ENCODE peak calls at places on chromosome 15, in ten cellular contexts. Y, F, D, J, G, U, W, V, I and C are unnamed samples.

GRCh38 chr15:70378126-70379031 is 280.7 kb upstream of the TLE3 start:
- DNase-seq in D (no peak), W (no peak), G (no peak), V (no peak), F (no peak), U (no peak), J (no peak), Y (no peak), I (no peak), C (no peak)

GRCh38 chr15:55907797-55908196 is 85.6 kb downstream of the NEDD4 start:
- DNase-seq in D (no peak), W (no peak), V (no peak), Y (no peak), G (no peak), J (no peak), U (peak; percentile 99), I (no peak), F (no peak), C (peak; percentile 95)

GRCh38 chr15:70401709-70402108 is 304.0 kb upstream of the TLE3 start:
- DNase-seq in G (no peak), F (no peak), U (no peak), V (no peak), D (no peak), W (no peak), Y (no peak), I (no peak), J (no peak), C (no peak)

GRCh38 chr15:32824777-32825176 is 107.0 kb downstream of the GREM1 start:
- DNase-seq in U (peak; percentile 92), F (no peak), Y (no peak), D (no peak), I (no peak), V (no peak), J (no peak), W (no peak), G (no peak), C (peak; percentile 72)

GRCh38 chr15:100114100-100114499 is 227.7 kb downstream of the ADAMTS17 start:
- DNase-seq in I (no peak), D (no peak), U (peak; percentile 92), F (no peak), G (peak; percentile 72), W (no peak), Y (no peak), J (no peak), V (no peak), C (peak; percentile 54)

GRCh38 chr15:69715205-69715604 is 262.6 kb downstream of the RPLP1 start:
- DNase-seq in J (no peak), W (no peak), V (no peak), I (no peak), G (no peak), D (no peak), U (no peak), F (no peak), Y (no peak), C (no peak)

GRCh38 chr15:88440021-88440420 is 27.2 kb downstream of the MRPL46 start:
- DNase-seq in I (no peak), G (no peak), W (no peak), F (no peak), V (no peak), J (no peak), D (no peak), U (peak; percentile 78), Y (no peak), C (no peak)

GRCh38 chr15:90259524-90259923 is 5.9 kb upstream of the NGRN start:
- DNase-seq in Y (no peak), U (peak; percentile 10), W (no peak), G (no peak), F (no peak), I (no peak), V (no peak), D (no peak), J (no peak), C (no peak)

GRCh38 chr15:73949496-73949895 is 23.2 kb downstream of the LOXL1 start:
- DNase-seq in D (no peak), J (no peak), U (no peak), Y (no peak), W (no peak), V (no peak), I (no peak), G (no peak), F (no peak), C (no peak)

GRCh38 chr15:56749982-56750381 is 16.7 kb upstream of the ZNF280D start:
- DNase-seq in U (peak; percentile 43), F (no peak), W (no peak), G (no peak), Y (no peak), I (no peak), V (no peak), D (no peak), J (no peak), C (no peak)

GRCh38 chr15:19984101-19984500 is 557.5 kb downstream of the GOLGA6L6 start:
- DNase-seq in U (no peak), G (no peak), J (no peak), V (no peak), F (no peak), W (no peak), D (no peak), I (no peak), Y (no peak), C (no peak)

GRCh38 chr15:72189250-72189902 is 8.2 kb downstream of the GRAMD2A start:
- DNase-seq in U (no peak), I (no peak), F (no peak), J (no peak), G (no peak), Y (no peak), W (no peak), D (no peak), V (no peak), C (no peak)

GRCh38 chr15:47661661-47662180 is 55.6 kb upstream of the SEMA6D start:
- DNase-seq in W (no peak), F (no peak), G (no peak), Y (no peak), V (no peak), J (no peak), I (no peak), U (no peak), D (no peak), C (no peak)

GRCh38 chr15:64731807-64732151 is 43.6 kb downstream of the RBPMS2 start:
- DNase-seq in I (no peak), J (no peak), Y (no peak), U (no peak), W (no peak), D (no peak), V (no peak), F (no peak), G (no peak), C (no peak)

GRCh38 chr15:51199541-51199940 is 104.8 kb upstream of the TNFAIP8L3 start:
- DNase-seq in J (no peak), W (no peak), F (no peak), D (no peak), Y (no peak), G (no peak), V (no peak), I (no peak), U (no peak), C (no peak)

GRCh38 chr15:70342554-70343548 is 245.1 kb upstream of the TLE3 start:
- DNase-seq in Y (no peak), G (no peak), V (no peak), D (no peak), U (no peak), I (no peak), J (no peak), F (no peak), W (no peak), C (no peak)

GRCh38 chr15:39579487-39580116 is 1.3 kb upstream of the THBS1 start:
- DNase-seq in W (no peak), G (no peak), F (no peak), U (peak; percentile 98), Y (no peak), D (no peak), J (no peak), I (no peak), V (no peak), C (no peak)

GRCh38 chr15:101378879-101379278 is 83.8 kb upstream of the SNRPA1 start:
- DNase-seq in J (no peak), U (no peak), D (no peak), F (no peak), W (no peak), Y (no peak), G (no peak), V (no peak), I (no peak), C (no peak)

GRCh38 chr15:78131295-78132021 is at the start of gene CIB2:
- DNase-seq in J (peak; percentile 68), W (peak; percentile 55), Y (peak; percentile 27), F (peak; percentile 84), I (peak; percentile 92), U (peak; percentile 41), V (peak; percentile 73), G (peak; percentile 36), D (peak; percentile 58), C (peak; percentile 38)

GRCh38 chr15:91307561-91307960 is 207.5 kb downstream of the SV2B start:
- DNase-seq in W (no peak), G (no peak), Y (no peak), F (no peak), I (no peak), D (no peak), V (no peak), J (no peak), U (no peak), C (no peak)

GRCh38 chr15:99566157-99566900 is 545 bp downstream of the MEF2A start:
- DNase-seq in D (no peak), W (no peak), F (peak; percentile 29), Y (no peak), U (no peak), V (peak; percentile 15), J (no peak), I (peak; percentile 47), G (peak; percentile 12), C (no peak)

GRCh38 chr15:42582569-42583235 is 7.3 kb downstream of the STARD9 start:
- DNase-seq in J (no peak), I (no peak), D (no peak), V (no peak), Y (no peak), G (no peak), U (no peak), W (no peak), F (no peak), C (no peak)

GRCh38 chr15:65942436-65942835 is 73.1 kb downstream of the RAB11A start:
- DNase-seq in D (no peak), I (no peak), F (no peak), J (no peak), G (no peak), Y (no peak), U (no peak), W (no peak), V (no peak), C (no peak)

GRCh38 chr15:32656091-32656860 is 14.8 kb downstream of the SCG5 start:
- DNase-seq in F (no peak), G (no peak), J (no peak), W (no peak), I (no peak), D (no peak), U (no peak), V (no peak), Y (no peak), C (no peak)

GRCh38 chr15:66212471-66212870 is 41.1 kb downstream of the MEGF11 start:
- DNase-seq in I (no peak), D (no peak), W (no peak), J (no peak), F (no peak), Y (no peak), U (no peak), V (no peak), G (no peak), C (no peak)

GRCh38 chr15:67080900-67081431 is 15.6 kb downstream of the SMAD3 start:
- DNase-seq in V (no peak), F (peak; percentile 58), Y (no peak), J (no peak), U (peak; percentile 84), W (no peak), G (peak; percentile 54), D (no peak), I (peak; percentile 88), C (peak; percentile 87)

GRCh38 chr15:36887214-36888017 is 212.9 kb downstream of the MEIS2 start:
- DNase-seq in F (no peak), J (no peak), V (no peak), W (no peak), D (no peak), U (no peak), G (no peak), I (no peak), Y (no peak), C (no peak)

GRCh38 chr15:95520922-95521321 is 809.6 kb upstream of the NR2F2 start:
- DNase-seq in I (no peak), U (no peak), J (no peak), D (no peak), W (no peak), V (no peak), G (no peak), Y (no peak), F (no peak), C (no peak)